ENCODE peak calls at places on chromosome 6, in five cellular contexts. C, J, V, S and A are unnamed samples.
A peak's percentile ranks its signal among the peaks of the same experiment; 100 is the strongest.

GRCh38 chr6:96898241-96898851 is 655 bp upstream of the NDUFAF4 start:
- DNase-seq in V (no peak), S (no peak), J (no peak), C (no peak), A (no peak)

GRCh38 chr6:169115632-169116031 is 138.0 kb downstream of the THBS2 start:
- DNase-seq in S (no peak), C (no peak), V (no peak), J (no peak), A (no peak)

GRCh38 chr6:36625161-36625919 is 31.2 kb downstream of the SRSF3 start:
- DNase-seq in V (no peak), J (peak; percentile 7), S (no peak), C (no peak), A (peak; percentile 44)

GRCh38 chr6:42200035-42200434 is 5.3 kb upstream of the GUCA1B start:
- DNase-seq in V (no peak), J (no peak), C (peak; percentile 10), S (no peak), A (no peak)

GRCh38 chr6:114906096-114906495 is 563.3 kb upstream of the HS3ST5 start:
- DNase-seq in C (no peak), J (no peak), V (no peak), S (no peak), A (no peak)

GRCh38 chr6:20180935-20181334 is 31.3 kb downstream of the MBOAT1 start:
- DNase-seq in S (no peak), J (no peak), V (no peak), C (no peak), A (no peak)

GRCh38 chr6:152143359-152143758 is 335.9 kb downstream of the ESR1 start:
- DNase-seq in C (no peak), J (no peak), V (no peak), S (no peak), A (no peak)

GRCh38 chr6:147167009-147167408 is 37.2 kb upstream of the STXBP5 start:
- DNase-seq in J (no peak), S (no peak), C (no peak), V (no peak), A (no peak)

GRCh38 chr6:26331809-26332226 is 33.2 kb upstream of the BTN3A2 start:
- DNase-seq in V (no peak), J (no peak), S (no peak), C (no peak), A (no peak)

GRCh38 chr6:132314432-132314831 is 86.8 kb downstream of the MOXD1 start:
- DNase-seq in C (no peak), V (no peak), J (no peak), S (no peak), A (no peak)

GRCh38 chr6:62640749-62641148 is 354.7 kb upstream of the KHDRBS2 start:
- DNase-seq in C (no peak), V (no peak), S (no peak), J (no peak), A (no peak)

GRCh38 chr6:116556065-116556464 is 2.5 kb downstream of the CALHM4 start:
- DNase-seq in V (no peak), J (no peak), C (no peak), S (no peak), A (no peak)

GRCh38 chr6:84082693-84083265 is 49.2 kb downstream of the MRAP2 start:
- DNase-seq in V (no peak), C (no peak), J (no peak), S (no peak), A (no peak)

GRCh38 chr6:71879016-71879415 is 7.3 kb upstream of the RIMS1 start:
- DNase-seq in J (no peak), C (no peak), S (no peak), V (no peak), A (no peak)

GRCh38 chr6:47718571-47718970 is 20.2 kb downstream of the ADGRF4 start:
- DNase-seq in J (no peak), V (no peak), S (no peak), C (no peak), A (no peak)

GRCh38 chr6:11386323-11386722 is 151.2 kb upstream of the TMEM170B start:
- DNase-seq in C (no peak), S (no peak), V (no peak), J (no peak), A (no peak)

GRCh38 chr6:129598244-129599187 is 111.5 kb downstream of the ARHGAP18 start:
- DNase-seq in C (peak; percentile 39), V (no peak), S (peak; percentile 20), J (no peak), A (peak; percentile 16)

GRCh38 chr6:170097505-170098427 is 193.1 kb downstream of the DLL1 start:
- DNase-seq in C (no peak), V (no peak), S (no peak), J (peak; percentile 58), A (peak; percentile 7)

GRCh38 chr6:118744261-118744941 is 93.0 kb upstream of the CEP85L start:
- DNase-seq in S (no peak), C (no peak), V (no peak), J (no peak), A (no peak)

GRCh38 chr6:142867988-142868818 is 76.8 kb downstream of the HIVEP2 start:
- DNase-seq in J (no peak), C (no peak), V (no peak), S (no peak), A (peak; percentile 68)

DNA sequence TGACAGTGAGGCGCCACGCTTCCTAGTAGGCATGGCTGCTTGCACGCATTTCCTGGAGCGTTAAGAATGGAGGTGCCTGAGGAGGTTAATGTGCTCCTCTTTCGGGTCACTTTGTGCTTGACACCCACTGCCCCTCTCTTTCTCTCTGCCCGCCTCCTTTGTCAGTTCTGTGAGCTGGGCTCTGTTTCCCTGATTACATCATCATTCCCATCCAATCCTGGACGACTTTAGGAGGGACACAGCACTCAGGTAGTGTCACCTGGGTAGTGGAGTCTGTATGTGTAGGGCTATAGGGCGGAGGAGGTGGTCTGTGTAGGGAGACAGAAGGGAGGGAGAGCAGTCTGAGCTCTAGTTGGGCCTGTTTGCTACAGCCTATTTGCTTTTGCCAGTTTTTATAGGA is 136.8 kb downstream of the JARID2 start:
- DNase-seq in V (no peak), S (no peak), J (no peak), C (no peak), A (no peak)
- H3K4me1 ChIP-seq in V (peaks cover 3% of the 10 kb centered on the region), S (no peaks in the 10 kb centered on the region), J (peaks cover 40% of the 10 kb centered on the region), C (no peaks in the 10 kb centered on the region), A (peaks cover 13% of the 10 kb centered on the region)

GRCh38 chr6:150070236-150070860 is 1.4 kb upstream of the ULBP3 start:
- DNase-seq in J (peak; percentile 78), V (no peak), C (no peak), S (no peak), A (no peak)

GRCh38 chr6:150072201-150072600 is 3.3 kb upstream of the ULBP3 start:
- DNase-seq in V (no peak), C (peak; percentile 56), J (peak; percentile 80), S (no peak), A (peak; percentile 95)

GRCh38 chr6:150068173-150068785 is 642 bp downstream of the ULBP3 start:
- DNase-seq in C (no peak), V (no peak), S (no peak), J (no peak), A (no peak)

GRCh38 chr6:150069707-150070106 is 786 bp upstream of the ULBP3 start:
- DNase-seq in S (no peak), C (no peak), J (no peak), V (no peak), A (peak; percentile 73)

DNA sequence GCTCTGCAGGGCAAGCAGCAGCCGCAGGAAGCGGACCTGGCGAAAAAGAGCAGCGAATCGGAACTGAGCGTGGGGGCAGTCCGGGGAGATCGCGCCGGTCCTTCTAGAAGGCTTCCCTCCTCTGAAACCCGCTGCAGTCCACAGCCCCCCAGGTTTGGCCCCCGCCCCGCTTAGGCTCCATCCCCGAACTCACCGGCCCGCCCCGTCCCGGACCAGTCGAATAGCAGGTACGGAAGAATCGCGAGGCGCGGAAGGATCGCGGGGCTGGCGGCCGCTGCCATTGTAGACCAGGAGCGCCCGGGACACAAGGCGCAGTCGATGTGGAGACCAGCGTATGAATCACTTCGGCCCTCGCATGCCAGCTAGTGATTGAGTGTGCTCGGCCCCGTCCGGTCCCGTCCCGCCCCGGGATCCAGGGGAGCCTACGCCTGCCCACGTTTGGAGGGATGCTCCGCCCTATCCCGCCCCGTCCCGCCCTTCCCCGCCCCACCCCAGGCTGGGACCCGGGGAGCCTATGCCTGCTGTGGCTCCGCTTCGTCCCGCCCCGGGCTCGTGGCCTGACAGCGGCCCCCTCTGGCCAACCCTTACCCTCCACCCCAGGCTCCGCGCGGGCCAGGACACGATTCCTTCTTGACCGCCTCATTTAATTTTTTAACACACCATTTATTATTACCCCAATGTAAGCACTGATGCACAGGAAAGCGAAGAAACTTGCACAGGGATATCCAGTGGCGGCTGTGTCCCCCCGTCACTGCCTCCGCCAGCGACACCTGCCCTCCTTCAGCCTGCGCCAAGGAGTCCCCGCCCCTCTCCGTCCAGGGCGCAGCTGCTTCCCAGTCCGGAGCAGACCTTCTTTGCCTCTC is at the start of gene ULBP3:
- DNase-seq in J (peak; percentile 91), V (peak; percentile 46), C (peak; percentile 88), S (peak; percentile 66), A (peak; percentile 94)
- TF ChIP-seq POLR2A in J (no peak), V (peak; percentile 40), C (peak; percentile 83), S (peak; percentile 36), A (peak; percentile 81)

GRCh38 chr6:111265842-111266241 is 178.5 kb downstream of the SLC16A10 start:
- DNase-seq in C (no peak), S (no peak), V (no peak), J (no peak), A (no peak)

GRCh38 chr6:111267764-111268333 is 180.5 kb downstream of the SLC16A10 start:
- DNase-seq in C (no peak), V (no peak), S (no peak), J (no peak), A (no peak)

GRCh38 chr6:111274593-111275217 is 187.4 kb downstream of the SLC16A10 start:
- DNase-seq in V (no peak), C (no peak), S (no peak), J (no peak), A (no peak)

GRCh38 chr6:111269401-111269970 is 182.2 kb downstream of the SLC16A10 start:
- DNase-seq in S (no peak), J (no peak), C (no peak), V (no peak), A (no peak)

DNA sequence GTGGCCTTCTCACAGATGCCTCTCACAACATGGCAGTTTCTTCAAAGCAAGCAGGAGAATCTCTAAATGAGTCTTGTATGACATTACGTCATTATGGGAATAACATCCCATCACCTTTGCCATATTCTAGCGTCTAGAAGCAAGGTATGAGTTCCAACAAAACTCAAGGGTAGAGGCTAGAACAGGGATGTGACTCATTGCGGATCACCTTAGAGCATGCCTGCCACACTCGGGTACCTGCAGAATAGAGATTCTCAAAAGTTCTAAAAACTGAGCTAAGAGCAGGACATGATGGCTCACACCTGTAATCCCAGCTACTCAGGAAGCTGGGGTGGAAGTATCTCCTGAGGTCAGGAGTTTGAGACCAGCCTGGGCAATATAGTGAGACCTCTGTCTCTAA is 182.8 kb downstream of the SLC16A10 start:
- DNase-seq in S (no peak), C (no peak), J (no peak), V (no peak), A (no peak)
- H3K27ac ChIP-seq in S (no peak overlapping the region), C (no peak overlapping the region), J (no peak overlapping the region), V (no peak overlapping the region), A (no peak overlapping the region)

GRCh38 chr6:41055149-41055548 is 2.1 kb downstream of the APOBEC2 start:
- DNase-seq in C (no peak), V (no peak), S (no peak), J (no peak), A (peak; percentile 10)

GRCh38 chr6:41058783-41059181 is 5.8 kb downstream of the APOBEC2 start:
- DNase-seq in C (no peak), V (no peak), S (no peak), J (no peak), A (no peak)

GRCh38 chr6:41059569-41059968 is 6.6 kb downstream of the APOBEC2 start:
- DNase-seq in J (no peak), S (no peak), C (no peak), V (no peak), A (no peak)

GRCh38 chr6:41053056-41053455 is at the start of gene APOBEC2:
- DNase-seq in V (no peak), S (no peak), C (no peak), J (no peak), A (peak; percentile 84)

GRCh38 chr6:41056768-41057490 is 3.9 kb downstream of the APOBEC2 start:
- DNase-seq in S (no peak), V (no peak), C (no peak), J (no peak), A (no peak)
- H3K4me1 ChIP-seq in S (no peaks in the 10 kb centered on the region), V (no peaks in the 10 kb centered on the region), C (no peaks in the 10 kb centered on the region), J (peaks cover 6% of the 10 kb centered on the region), A (peaks cover 94% of the 10 kb centered on the region)